ENCODE peak calls at places on chromosomes 11 and 22, in ten cellular contexts. V is activated T-cell treated with anti-CD3 and anti-CD28 coated beads for 1 hour; C is GM13977; S is amygdala; P is body of pancreas; O is activated T-helper 9 cell treated with anti-CD3 and anti-CD28 coated beads, Interleukin-2, amount 50 U/mL, for 16 hours; B is activated CD4-positive, alpha-beta T cell treated with anti-CD3 and anti-CD28 coated beads for 36 hours; I is posterior cingulate gyrus; M is HS-5; T is psoas muscle. Z is an unnamed sample.

GRCh38 chr11:62778441-62778840 is 7.2 kb downstream of the TAF6L start:
- DNase-seq in B (no peak), S (no peak), C (no peak), O (no peak), T (no peak), M (no peak), I (no peak), P (no peak), V (no peak), Z (no peak)

GRCh38 chr11:63558459-63559157 is 4.6 kb downstream of the PLAAT2 start:
- DNase-seq in P (no peak), I (no peak), C (no peak), V (no peak), S (no peak), B (no peak), M (no peak), T (no peak), O (no peak), Z (no peak)

GRCh38 chr11:47216141-47216798 is 1.5 kb downstream of the DDB2 start:
- DNase-seq in V (peak; percentile 33), P (peak; percentile 50), T (peak; percentile 46), O (peak; percentile 58), C (peak; percentile 62), I (no peak), M (peak; percentile 87), S (no peak), B (peak; percentile 82), Z (peak; percentile 63)

GRCh38 chr11:120622189-120622912 is 110.8 kb downstream of the GRIK4 start:
- DNase-seq in C (no peak), I (no peak), S (no peak), M (no peak), B (peak; percentile 32), O (no peak), V (no peak), T (no peak), P (no peak), Z (no peak)

GRCh38 chr11:132981146-132981956 is 551.0 kb downstream of the OPCML start:
- DNase-seq in T (no peak), S (no peak), B (no peak), V (no peak), O (no peak), I (no peak), C (no peak), M (no peak), P (no peak), Z (no peak)

GRCh38 chr22:25702046-25702445 is 39.9 kb upstream of the MYO18B start:
- DNase-seq in P (no peak), C (peak; percentile 42), O (no peak), B (no peak), I (no peak), S (no peak), V (no peak), M (peak; percentile 10), T (no peak), Z (peak; percentile 23)

GRCh38 chr11:65067446-65067845 is 9.1 kb upstream of the NAALADL1 start:
- DNase-seq in S (no peak), O (no peak), T (no peak), B (no peak), I (no peak), P (no peak), M (no peak), C (no peak), V (no peak), Z (peak; percentile 54)

GRCh38 chr22:40703174-40703573 is 23.9 kb downstream of the MCHR1 start:
- DNase-seq in T (no peak), S (no peak), O (no peak), P (no peak), B (no peak), I (no peak), C (no peak), V (no peak), M (no peak), Z (peak; percentile 53)

GRCh38 chr22:41915035-41915782 is at the start of gene SHISA8:
- DNase-seq in M (no peak), P (peak; percentile 46), S (no peak), C (peak; percentile 87), I (no peak), T (peak; percentile 56), B (peak; percentile 79), V (peak; percentile 55), O (peak; percentile 50), Z (peak; percentile 88)

GRCh38 chr22:45534339-45535192 is 31.9 kb downstream of the FBLN1 start:
- DNase-seq in C (no peak), T (no peak), O (no peak), P (no peak), M (no peak), V (no peak), S (no peak), B (no peak), I (no peak), Z (no peak)

GRCh38 chr11:11966826-11967668 is 41.4 kb downstream of the DKK3 start:
- DNase-seq in S (no peak), C (peak; percentile 83), M (no peak), P (peak; percentile 72), O (peak; percentile 47), I (peak; percentile 80), B (peak; percentile 86), V (peak; percentile 49), T (peak; percentile 77), Z (peak; percentile 76)

GRCh38 chr11:119339581-119340334 is 925 bp downstream of the C1QTNF5 start:
- DNase-seq in P (peak; percentile 69), S (no peak), O (no peak), C (peak; percentile 86), I (peak; percentile 78), V (peak; percentile 30), M (no peak), T (peak; percentile 85), B (peak; percentile 70), Z (peak; percentile 89)

GRCh38 chr22:43136255-43136654 is 6.9 kb downstream of the MCAT start:
- DNase-seq in C (peak; percentile 83), V (peak; percentile 36), I (no peak), B (peak; percentile 41), P (peak; percentile 32), S (no peak), O (no peak), T (no peak), M (no peak), Z (peak; percentile 82)

GRCh38 chr11:18775492-18776292 is 15.9 kb downstream of the PTPN5 start:
- DNase-seq in O (peak; percentile 21), B (peak; percentile 88), S (no peak), P (peak; percentile 79), I (peak; percentile 49), T (peak; percentile 52), M (no peak), V (peak; percentile 49), C (peak; percentile 71), Z (peak; percentile 74)

GRCh38 chr22:23155831-23156230 is 10.6 kb downstream of the RAB36 start:
- DNase-seq in T (no peak), I (no peak), S (no peak), M (no peak), V (no peak), B (no peak), O (no peak), C (no peak), P (no peak), Z (no peak)

GRCh38 chr11:105144887-105145286 is 5.3 kb upstream of the CARD18 start:
- DNase-seq in I (no peak), P (no peak), B (no peak), T (no peak), C (no peak), O (no peak), V (no peak), S (no peak), M (peak; percentile 56), Z (no peak)

GRCh38 chr11:35245786-35246185 is 106.8 kb downstream of the CD44 start:
- DNase-seq in I (no peak), P (no peak), V (no peak), S (no peak), M (no peak), B (no peak), T (peak; percentile 24), C (no peak), O (no peak), Z (no peak)

GRCh38 chr11:587978-588380 is 11.7 kb downstream of the PHRF1 start:
- DNase-seq in P (peak; percentile 76), M (no peak), I (no peak), S (no peak), B (peak; percentile 87), O (peak; percentile 56), T (peak; percentile 58), V (peak; percentile 45), C (no peak), Z (no peak)

GRCh38 chr11:2201542-2201941 is 29.9 kb upstream of the TH start:
- DNase-seq in C (no peak), O (no peak), I (no peak), M (no peak), B (no peak), V (no peak), T (no peak), P (no peak), S (no peak), Z (no peak)

GRCh38 chr11:119078675-119079420 is 5.8 kb upstream of the HMBS start:
- DNase-seq in C (no peak), P (no peak), B (no peak), V (no peak), M (no peak), S (no peak), O (no peak), I (no peak), T (no peak), Z (no peak)

GRCh38 chr22:50085211-50085999 is at the start of gene MLC1:
- DNase-seq in V (no peak), O (no peak), M (no peak), S (no peak), B (peak; percentile 28), I (no peak), P (no peak), C (peak; percentile 69), T (no peak), Z (peak; percentile 53)

GRCh38 chr11:103494491-103494890 is 385.3 kb downstream of the DYNC2H1 start:
- DNase-seq in B (no peak), S (no peak), T (no peak), C (no peak), O (no peak), M (no peak), V (no peak), P (no peak), I (no peak), Z (no peak)

GRCh38 chr11:110373061-110373702 is 56.6 kb upstream of the FDX1 start:
- DNase-seq in O (no peak), B (peak; percentile 55), I (no peak), S (no peak), V (no peak), P (no peak), T (no peak), C (peak; percentile 69), M (peak; percentile 47), Z (peak; percentile 67)

GRCh38 chr11:79547256-79547655 is 106.4 kb upstream of the TENM4 start:
- DNase-seq in P (no peak), B (no peak), O (no peak), C (no peak), I (no peak), T (no peak), S (no peak), V (no peak), M (no peak), Z (no peak)

GRCh38 chr11:59822989-59823566 is 12.5 kb upstream of the MRPL16 start:
- DNase-seq in B (peak; percentile 44), S (no peak), I (no peak), T (no peak), C (peak; percentile 56), V (no peak), O (no peak), M (peak; percentile 33), P (peak; percentile 73), Z (peak; percentile 47)

GRCh38 chr22:30238661-30239420 is 7.7 kb downstream of the LIF start:
- DNase-seq in C (no peak), B (no peak), T (no peak), S (no peak), O (no peak), M (no peak), P (no peak), I (no peak), V (no peak), Z (no peak)

GRCh38 chr11:67542169-67542568 is 18.9 kb upstream of the CABP2 start:
- DNase-seq in B (no peak), C (peak; percentile 8), P (no peak), I (no peak), S (no peak), V (no peak), T (no peak), M (no peak), O (no peak), Z (no peak)

GRCh38 chr11:45285931-45286632 is at the start of gene SYT13:
- DNase-seq in T (no peak), I (no peak), P (peak; percentile 56), O (no peak), V (no peak), S (no peak), M (no peak), B (no peak), C (peak; percentile 13), Z (no peak)